ENCODE peak calls at places on chromosomes 7 and 10, in nine cellular contexts. G, X, P, N, O, F, Q, W and H are unnamed samples.

GRCh38 chr10:78338717-78339116 is 305.1 kb downstream of the RPS24 start:
- DNase-seq in G (peak; percentile 9), N (no peak), X (no peak), F (no peak), Q (no peak), P (peak; percentile 0), O (peak; percentile 33), W (no peak), H (no peak)

GRCh38 chr7:36272567-36273269 is 116.9 kb upstream of the ANLN start:
- DNase-seq in P (no peak), N (no peak), O (peak; percentile 22), F (peak; percentile 88), Q (no peak), W (peak; percentile 46), X (no peak), G (no peak), H (peak; percentile 58)

GRCh38 chr10:15485684-15486316 is 114.7 kb upstream of the FAM171A1 start:
- DNase-seq in F (no peak), P (no peak), W (no peak), X (no peak), O (no peak), Q (no peak), G (no peak), N (no peak), H (no peak)

GRCh38 chr10:86443069-86443468 is 76.5 kb upstream of the GRID1 start:
- DNase-seq in F (no peak), O (no peak), X (no peak), W (peak; percentile 62), Q (no peak), G (no peak), P (no peak), N (no peak), H (no peak)

GRCh38 chr7:66258409-66258808 is 53.3 kb downstream of the TPST1 start:
- DNase-seq in F (no peak), O (no peak), N (no peak), X (no peak), P (no peak), Q (no peak), G (no peak), W (no peak), H (no peak)

GRCh38 chr7:152341039-152341913 is 94.5 kb downstream of the KMT2C start:
- DNase-seq in W (peak; percentile 69), P (no peak), X (peak; percentile 40), Q (no peak), N (no peak), O (no peak), G (no peak), F (no peak), H (peak; percentile 68)

GRCh38 chr7:40611472-40611871 is 476.7 kb downstream of the SUGCT start:
- DNase-seq in Q (no peak), G (no peak), W (no peak), N (no peak), F (no peak), P (no peak), O (no peak), X (no peak), H (no peak)

GRCh38 chr10:3142146-3142875 is 30.3 kb downstream of the PITRM1 start:
- DNase-seq in O (peak; percentile 64), F (no peak), P (no peak), W (no peak), X (no peak), Q (no peak), N (no peak), G (no peak), H (no peak)

GRCh38 chr7:120609136-120609753 is 248.7 kb downstream of the TSPAN12 start:
- DNase-seq in W (no peak), X (no peak), F (no peak), N (no peak), O (no peak), G (no peak), P (no peak), Q (no peak), H (no peak)

GRCh38 chr7:117274951-117275350 is 47.9 kb downstream of the WNT2 start:
- DNase-seq in F (no peak), Q (no peak), X (no peak), O (no peak), N (no peak), G (no peak), P (no peak), W (no peak), H (no peak)

GRCh38 chr7:3527496-3528124 is 226.6 kb downstream of the SDK1 start:
- DNase-seq in W (no peak), F (no peak), X (no peak), O (no peak), G (no peak), P (no peak), N (no peak), Q (no peak), H (no peak)

GRCh38 chr7:3538051-3538450 is 237.0 kb downstream of the SDK1 start:
- DNase-seq in P (no peak), O (no peak), Q (no peak), F (peak; percentile 88), W (no peak), G (no peak), N (no peak), X (no peak), H (no peak)

GRCh38 chr7:3537210-3537875 is 236.3 kb downstream of the SDK1 start:
- DNase-seq in O (no peak), N (no peak), F (peak; percentile 72), X (no peak), G (no peak), P (no peak), Q (no peak), W (no peak), H (no peak)

DNA sequence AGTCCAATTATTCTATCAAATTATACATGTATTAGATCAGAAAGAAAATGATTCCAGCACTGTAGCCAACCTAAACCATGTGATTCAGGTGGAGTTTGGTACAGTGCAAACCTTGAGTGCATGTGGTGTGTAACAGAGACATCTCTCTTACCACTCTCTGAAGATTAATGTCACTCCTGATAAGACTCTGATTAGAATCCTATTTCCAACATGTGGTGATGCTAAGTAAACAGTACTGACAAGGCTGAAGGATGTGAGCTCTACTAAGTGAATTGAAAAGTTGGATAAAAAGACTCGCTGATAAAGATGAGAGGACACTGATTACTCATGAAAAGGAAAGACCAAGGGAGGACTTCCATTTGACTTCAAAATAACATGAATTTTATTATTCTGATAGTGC is 232.0 kb downstream of the SDK1 start:
- DNase-seq in P (no peak), X (no peak), F (no peak), Q (no peak), O (no peak), W (no peak), G (no peak), N (no peak), H (no peak)
- H3K27ac ChIP-seq in P (no peak overlapping the region), X (no peak overlapping the region), F (no peak overlapping the region), Q (no peak overlapping the region), O (no peak overlapping the region), W (no peak overlapping the region), G (no peak overlapping the region), N (no peak overlapping the region), H (no peak overlapping the region)

GRCh38 chr10:59362991-59363390 is 642 bp upstream of the FAM13C start:
- DNase-seq in N (peak; percentile 60), Q (peak; percentile 15), O (peak; percentile 90), P (peak; percentile 66), X (no peak), G (peak; percentile 79), W (peak; percentile 4), F (peak; percentile 93), H (no peak)
- TF ChIP-seq EP300 in N (no peak), Q (no peak), O (no peak), P (no peak), X (no peak), G (no peak), W (no peak), F (no peak), H (no peak)

GRCh38 chr7:81004098-81004497 is 85.2 kb upstream of the SEMA3C start:
- DNase-seq in Q (no peak), W (no peak), X (no peak), F (no peak), N (no peak), O (no peak), P (no peak), G (no peak), H (no peak)
- H3K27ac ChIP-seq in Q (no peak overlapping the region), W (no peak overlapping the region), X (no peak overlapping the region), F (no peak overlapping the region), N (no peak overlapping the region), O (no peak overlapping the region), P (no peak overlapping the region), G (no peak overlapping the region), H (no peak overlapping the region)

GRCh38 chr7:270351-270983 is 19.5 kb upstream of the FOXL3 start:
- DNase-seq in F (no peak), G (no peak), O (no peak), Q (no peak), N (no peak), P (no peak), W (no peak), X (no peak), H (no peak)

GRCh38 chr7:272631-273030 is 17.3 kb upstream of the FOXL3 start:
- DNase-seq in N (no peak), F (no peak), P (no peak), G (no peak), W (no peak), O (no peak), X (no peak), Q (no peak), H (no peak)

GRCh38 chr7:272108-272615 is 17.8 kb upstream of the FOXL3 start:
- DNase-seq in X (no peak), Q (no peak), N (no peak), W (no peak), F (no peak), P (no peak), G (no peak), O (no peak), H (no peak)

GRCh38 chr7:269721-270120 is 20.2 kb upstream of the FOXL3 start:
- DNase-seq in N (no peak), X (no peak), O (no peak), P (no peak), Q (no peak), W (no peak), F (no peak), G (no peak), H (no peak)

DNA sequence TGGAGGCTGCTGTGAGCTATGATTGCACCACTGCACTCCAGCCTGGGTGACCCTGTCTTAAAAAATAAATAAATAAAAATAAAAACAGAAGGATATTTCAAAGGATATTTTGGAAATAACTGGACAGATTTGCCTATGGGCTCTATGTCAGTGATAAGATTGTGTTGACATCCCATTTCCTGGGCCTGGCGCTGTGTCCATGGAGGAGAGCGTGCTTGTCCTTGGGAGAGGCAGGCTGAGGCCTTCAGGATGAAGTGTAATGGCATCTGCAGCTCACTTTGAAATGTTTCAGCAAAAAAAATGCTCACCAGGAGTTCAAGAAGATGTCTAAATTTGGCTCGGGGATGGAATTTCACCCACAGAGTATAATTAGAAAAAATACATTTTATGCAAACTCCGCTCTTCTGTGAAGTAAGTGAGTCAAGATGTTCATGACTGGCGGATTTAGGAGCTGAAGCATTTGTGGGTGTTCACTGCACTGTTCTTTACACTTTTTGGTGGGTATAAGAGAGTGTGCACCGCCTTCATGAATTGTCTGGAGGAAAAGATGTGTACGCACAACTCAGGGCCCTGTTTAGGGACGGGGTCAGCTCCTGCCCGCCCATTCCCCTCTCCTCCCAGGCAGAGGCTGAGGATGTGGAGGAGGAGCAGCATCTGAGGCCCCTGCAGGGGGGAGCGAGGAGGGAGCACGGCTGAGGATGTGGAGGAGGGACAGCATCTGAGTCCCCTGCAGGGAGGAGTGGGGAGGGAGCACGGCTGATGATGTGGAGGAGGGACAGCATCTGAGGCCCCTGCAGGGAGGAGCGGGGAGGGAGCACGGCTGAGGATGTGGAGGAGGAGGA is 18.5 kb upstream of the FOXL3 start:
- DNase-seq in P (no peak), F (no peak), W (no peak), Q (no peak), N (no peak), X (no peak), O (no peak), G (no peak), H (no peak)
- TF ChIP-seq EP300 in P (no peak), F (no peak), W (no peak), Q (no peak), N (no peak), X (no peak), O (no peak), G (no peak), H (no peak)

GRCh38 chr10:71963351-71963755 is 842 bp upstream of the CHST3 start:
- DNase-seq in Q (no peak), G (no peak), F (no peak), N (no peak), P (peak; percentile 53), O (peak; percentile 90), X (no peak), W (no peak), H (peak; percentile 23)
- H3K27ac ChIP-seq in Q (no peak overlapping the region), G (peak overlapping the region; percentile 96), F (peak overlapping the region; percentile 94), N (peak overlapping the region; percentile 87), P (peak overlapping the region; percentile 96), O (peak overlapping the region; percentile 99), X (no peak overlapping the region), W (peak overlapping the region; percentile 92), H (peak overlapping the region; percentile 97)